ENCODE peak calls at places on chromosomes 7 and 10, in nine cellular contexts. E, L, R, F, X, P, A, O and K are unnamed samples.

GRCh38 chr7:128791968-128792319 is at the start of gene CCDC136:
- DNase-seq in F (no peak), L (no peak), R (no peak), E (no peak), P (no peak), O (no peak), X (no peak), A (no peak), K (no peak)

GRCh38 chr10:15370741-15371701 is at the start of gene FAM171A1:
- DNase-seq in E (no peak), O (no peak), P (no peak), F (peak; percentile 39), R (no peak), L (peak; percentile 80), X (peak; percentile 69), A (no peak), K (peak; percentile 50)

GRCh38 chr7:6146666-6147065 is 115.5 kb downstream of the ANKRD61 start:
- DNase-seq in A (no peak), E (no peak), O (no peak), P (no peak), L (no peak), R (no peak), X (no peak), F (no peak), K (no peak)

GRCh38 chr10:71468363-71469094 is 71.8 kb downstream of the CDH23 start:
- DNase-seq in O (no peak), L (no peak), P (no peak), F (no peak), R (no peak), E (no peak), X (no peak), A (no peak), K (no peak)

GRCh38 chr7:107228291-107228690 is 59.5 kb downstream of the HBP1 start:
- DNase-seq in P (no peak), E (no peak), R (no peak), A (no peak), O (no peak), L (no peak), F (no peak), X (no peak), K (no peak)

GRCh38 chr7:35576037-35576573 is 118.8 kb downstream of the HERPUD2 start:
- DNase-seq in E (no peak), A (no peak), F (no peak), O (no peak), X (no peak), P (no peak), R (no peak), L (no peak), K (no peak)

GRCh38 chr7:36312064-36312914 is 77.4 kb upstream of the ANLN start:
- DNase-seq in O (no peak), P (no peak), E (peak; percentile 27), X (peak; percentile 90), F (peak; percentile 45), A (no peak), L (peak; percentile 65), R (no peak), K (peak; percentile 49)

GRCh38 chr7:102834999-102835398 is 77.8 kb upstream of the LRRC17 start:
- DNase-seq in P (peak; percentile 50), X (no peak), R (no peak), F (no peak), E (no peak), A (peak; percentile 57), L (no peak), O (peak; percentile 73), K (peak; percentile 18)

GRCh38 chr10:26697163-26697921 is at the start of gene PDSS1:
- DNase-seq in R (no peak), O (peak; percentile 69), A (peak; percentile 16), P (no peak), E (peak; percentile 26), L (peak; percentile 82), F (peak; percentile 71), X (peak; percentile 75), K (peak; percentile 74)

GRCh38 chr7:1065263-1066260 is 21.2 kb downstream of the GPR146 start:
- DNase-seq in X (peak; percentile 91), R (peak; percentile 43), A (no peak), L (peak; percentile 96), O (peak; percentile 65), F (peak; percentile 99), E (peak; percentile 59), P (no peak), K (peak; percentile 99)

GRCh38 chr10:89310092-89310886 is 8.4 kb downstream of the IFIT2 start:
- DNase-seq in F (no peak), X (no peak), O (no peak), R (no peak), E (no peak), P (no peak), L (no peak), A (no peak), K (no peak)

GRCh38 chr10:70348228-70348850 is 34.1 kb downstream of the LRRC20 start:
- DNase-seq in R (no peak), X (peak; percentile 39), A (no peak), F (no peak), O (peak; percentile 30), L (peak; percentile 73), E (no peak), P (no peak), K (no peak)

GRCh38 chr10:62934258-62934657 is 118.1 kb upstream of the EGR2 start:
- DNase-seq in F (no peak), E (peak; percentile 75), L (no peak), A (no peak), P (no peak), X (no peak), R (no peak), O (no peak), K (no peak)

GRCh38 chr10:130659528-130659927 is 523.3 kb downstream of the GLRX3 start:
- DNase-seq in E (no peak), O (no peak), P (no peak), L (no peak), R (no peak), X (no peak), A (no peak), F (no peak), K (no peak)

GRCh38 chr7:69764071-69764470 is 165.8 kb downstream of the AUTS2 start:
- DNase-seq in X (no peak), L (no peak), E (no peak), R (no peak), A (no peak), F (no peak), O (no peak), P (no peak), K (no peak)

GRCh38 chr10:34696423-34696822 is 118.7 kb downstream of the PARD3 start:
- DNase-seq in R (no peak), X (no peak), O (peak; percentile 64), E (no peak), P (no peak), L (no peak), F (no peak), A (no peak), K (no peak)

GRCh38 chr10:3131098-3131497 is 41.5 kb downstream of the PITRM1 start:
- DNase-seq in X (no peak), A (no peak), L (no peak), R (no peak), O (no peak), E (no peak), F (no peak), P (no peak), K (no peak)

GRCh38 chr7:100957832-100958421 is 8.6 kb downstream of the MUC3A start:
- DNase-seq in R (no peak), P (peak; percentile 32), F (no peak), X (no peak), L (no peak), O (peak; percentile 45), E (no peak), A (no peak), K (no peak)

GRCh38 chr10:360653-361052 is 225.4 kb downstream of the ZMYND11 start:
- DNase-seq in X (no peak), F (no peak), O (no peak), A (no peak), P (no peak), L (no peak), E (no peak), R (no peak), K (no peak)

GRCh38 chr10:22969704-22970103 is 41.9 kb downstream of the ARMC3 start:
- DNase-seq in L (no peak), P (no peak), X (no peak), A (no peak), O (no peak), F (no peak), R (no peak), E (no peak), K (no peak)

GRCh38 chr7:73995330-73995729 is 32.6 kb upstream of the ELN start:
- DNase-seq in O (no peak), P (no peak), A (no peak), X (no peak), R (no peak), F (no peak), L (no peak), E (no peak), K (no peak)
- TF ChIP-seq POLR2AphosphoS5 in O (no peak), P (no peak), A (no peak), X (peak; percentile 44), R (no peak), F (no peak), L (no peak), E (no peak), K (no peak)

GRCh38 chr7:29623976-29624375 is 60.3 kb downstream of the PRR15 start:
- DNase-seq in X (no peak), E (no peak), F (no peak), L (no peak), R (no peak), A (no peak), P (no peak), O (no peak), K (no peak)
- TF ChIP-seq POLR2AphosphoS5 in X (no peak), E (no peak), F (no peak), L (no peak), R (no peak), A (no peak), P (no peak), O (no peak), K (no peak)

DNA sequence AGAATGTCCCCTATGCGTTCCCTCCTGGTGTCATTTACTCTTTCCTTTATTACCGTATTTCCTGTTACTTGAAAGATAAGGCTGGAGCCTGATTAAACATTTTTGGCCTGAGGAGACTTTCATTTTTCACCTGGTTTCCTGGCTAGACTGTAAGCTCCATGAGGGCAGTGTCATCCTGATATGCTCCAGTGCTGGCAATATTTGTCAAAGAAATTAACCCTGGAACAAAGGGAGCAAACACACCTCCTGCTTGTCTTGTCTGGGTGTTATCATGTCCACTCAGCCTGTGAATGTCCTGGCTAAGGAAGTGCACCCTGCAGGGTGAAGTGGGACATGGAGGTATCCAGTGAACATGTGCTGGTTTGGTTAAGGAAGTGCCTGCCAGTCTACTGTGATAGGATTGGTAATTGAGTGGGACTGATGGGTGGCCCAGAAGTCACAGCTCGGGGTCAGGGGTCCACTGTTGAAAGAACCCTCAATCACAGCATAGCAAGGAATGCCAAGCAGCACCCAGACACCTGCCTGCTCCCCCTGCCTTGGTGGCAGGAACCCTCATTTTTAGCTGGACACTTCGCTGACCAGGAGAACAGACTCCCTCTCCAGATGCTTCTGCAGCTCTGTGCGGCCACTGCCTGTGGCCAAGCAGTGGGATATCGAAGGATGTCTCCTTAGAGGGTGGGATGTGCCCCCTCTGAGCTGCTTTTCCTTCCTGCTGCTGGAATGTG is 20.9 kb upstream of the PPIA start:
- DNase-seq in O (no peak), A (no peak), L (no peak), P (no peak), F (no peak), X (no peak), R (no peak), E (no peak), K (no peak)
- TF ChIP-seq POLR2AphosphoS5 in O (no peak), A (no peak), L (no peak), P (no peak), F (no peak), X (no peak), R (no peak), E (no peak), K (no peak)

GRCh38 chr10:58267713-58268453 is at the start of gene IPMK:
- DNase-seq in R (peak; percentile 84), A (peak; percentile 63), O (peak; percentile 95), E (peak; percentile 91), X (peak; percentile 96), F (peak; percentile 59), L (peak; percentile 93), P (peak; percentile 35), K (peak; percentile 56)
- TF ChIP-seq POLR2AphosphoS5 in R (no peak), A (peak; percentile 53), O (no peak), E (peak; percentile 63), X (peak; percentile 66), F (no peak), L (no peak), P (peak; percentile 63), K (peak; percentile 51)